ENCODE peak calls at places on chromosomes 2 and 18, in six cellular contexts. I is body of pancreas; R is activated T-cell treated with anti-CD3 and anti-CD28 coated beads for 24 hours; E is left cardiac atrium; V is activated T-helper 1 cell treated with anti-CD3 and anti-CD28 coated beads, Interleukin-2, amount 50 U/mL, for 16 hours; W is activated naive CD4-positive, alpha-beta T cell treated with anti-CD3 and anti-CD28 coated beads, Interleukin-2, amount 10 ng/mL, durations not matched to agents 7 days and 5 days. U is an unnamed sample.

GRCh38 chr2:225328192-225328591 is 71.3 kb upstream of the NYAP2 start:
- DNase-seq in R (no peak), E (no peak), W (no peak), V (no peak), I (no peak), U (no peak)

GRCh38 chr2:220586980-220587549 is 959.6 kb downstream of the SLC4A3 start:
- DNase-seq in R (no peak), I (no peak), E (no peak), V (no peak), W (no peak), U (no peak)

GRCh38 chr18:74116628-74117554 is 30.7 kb downstream of the FBXO15 start:
- DNase-seq in W (peak), V (no peak), I (peak), R (no peak), E (no peak), U (peak)

GRCh38 chr2:63792523-63792922 is 49.2 kb upstream of the UGP2 start:
- DNase-seq in W (no peak), E (no peak), V (no peak), R (no peak), I (no peak), U (no peak)

GRCh38 chr2:199410130-199410529 is 47.6 kb downstream of the SATB2 start:
- DNase-seq in W (no peak), R (no peak), I (no peak), E (no peak), V (no peak), U (no peak)

GRCh38 chr2:133503323-133503722 is 64.9 kb downstream of the NCKAP5 start:
- DNase-seq in I (no peak), V (no peak), R (no peak), E (no peak), W (no peak), U (no peak)

GRCh38 chr2:198135481-198135934 is 331.1 kb downstream of the PLCL1 start:
- DNase-seq in R (no peak), I (no peak), W (no peak), E (no peak), V (no peak), U (no peak)

GRCh38 chr2:230153390-230153976 is 66.3 kb downstream of the SP110 start:
- DNase-seq in V (no peak), W (no peak), E (no peak), I (no peak), R (no peak), U (no peak)

GRCh38 chr18:12296087-12296403 is 12.0 kb upstream of the TUBB6 start:
- DNase-seq in I (no peak), R (no peak), E (no peak), V (no peak), W (no peak), U (no peak)